ENCODE peak calls at places on chromosomes 12 and 14, in ten cellular contexts. V is K562, N is GM12892, I is HCT116, H is HepG2, C is endothelial cell of umbilical vein, O is stomach, W is spleen, X is suprapubic skin, J is breast epithelium. Q is an unnamed sample.

GRCh38 chr12:60689137-60689536 is 1093.3 kb downstream of the SLC16A7 start:
- DNase-seq in V (no peak), N (no peak), I (peak), H (no peak), C (no peak), O (no peak), W (no peak), X (no peak), J (no peak), Q (no peak)

GRCh38 chr12:623865-624372 is 39.3 kb downstream of the NINJ2 start:
- DNase-seq in V (no peak), N (no peak), I (no peak), H (no peak), C (no peak), O (no peak), W (no peak), X (no peak), J (no peak), Q (no peak)

GRCh38 chr12:113407931-113408585 is 4.4 kb upstream of the SDS start:
- DNase-seq in V (no peak), N (no peak), I (no peak), H (no peak), C (no peak), O (no peak), W (no peak), X (no peak), J (no peak), Q (no peak)

GRCh38 chr14:104845033-104845666 is 19.9 kb upstream of the CEP170B start:
- DNase-seq in V (no peak), N (no peak), I (no peak), H (no peak), C (no peak), O (no peak), W (peak), X (peak), J (peak), Q (no peak)

GRCh38 chr14:95056476-95056875 is 100.9 kb downstream of the DICER1 start:
- DNase-seq in V (no peak), N (no peak), I (no peak), H (no peak), C (no peak), O (peak), W (no peak), X (no peak), J (peak), Q (no peak)

GRCh38 chr12:112841240-112841639 is 49.7 kb downstream of the RPH3A start:
- DNase-seq in V (no peak), N (no peak), I (no peak), H (no peak), C (no peak), O (no peak), W (no peak), X (no peak), J (no peak), Q (no peak)

GRCh38 chr14:68784298-68784910 is 8.5 kb downstream of the ZFP36L1 start:
- DNase-seq in V (no peak), N (no peak), I (no peak), H (peak), C (peak), O (peak), W (no peak), X (peak), J (no peak), Q (no peak)

GRCh38 chr14:96351986-96352385 is 11.2 kb downstream of the ATG2B start:
- DNase-seq in V (no peak), N (no peak), I (no peak), H (no peak), C (no peak), O (no peak), W (no peak), X (no peak), J (no peak), Q (no peak)

GRCh38 chr12:112294793-112295192 is 87.4 kb downstream of the HECTD4 start:
- DNase-seq in V (no peak), N (no peak), I (peak), H (peak), C (peak), O (no peak), W (no peak), X (no peak), J (no peak), Q (no peak)

DNA sequence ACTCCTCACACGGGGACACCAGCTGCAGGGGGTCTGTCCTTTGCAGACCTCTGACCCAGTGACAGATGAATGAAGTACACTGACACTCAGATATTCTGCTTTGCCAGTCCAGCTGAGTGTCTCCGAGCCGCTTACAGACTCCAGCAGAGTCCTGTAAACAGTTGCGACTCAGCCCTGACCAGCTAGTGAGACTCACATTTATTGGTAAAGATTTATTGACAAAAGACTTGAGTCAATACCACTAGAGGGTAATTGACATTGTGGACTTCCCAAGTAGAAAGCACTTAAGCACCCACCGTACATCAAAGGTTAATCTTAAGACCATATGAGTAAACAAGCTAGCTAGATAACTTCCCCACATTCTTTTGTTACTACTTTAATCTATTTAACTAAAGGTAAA is 9.8 kb upstream of the FKBP4 start:
- DNase-seq in V (no peak), N (no peak), I (no peak), H (peak), C (no peak), O (no peak), W (no peak), X (peak), J (no peak), Q (no peak)
- TF ChIP-seq POLR2AphosphoS5 in V (no peak), N (no peak), I (no peak), H (no peak), C (no peak), O (no peak), W (no peak), X (no peak), J (no peak), Q (no peak)

GRCh38 chr12:106776897-106777296 is 2.4 kb downstream of the RIC8B start:
- DNase-seq in V (no peak), N (no peak), I (no peak), H (no peak), C (no peak), O (no peak), W (no peak), X (no peak), J (no peak), Q (no peak)

GRCh38 chr12:106774808-106775524 is 484 bp downstream of the RIC8B start:
- DNase-seq in V (no peak), N (peak), I (no peak), H (no peak), C (peak), O (no peak), W (no peak), X (peak), J (no peak), Q (peak)

GRCh38 chr12:106773286-106773685 is 1.2 kb upstream of the RIC8B start:
- DNase-seq in V (no peak), N (no peak), I (no peak), H (no peak), C (no peak), O (no peak), W (no peak), X (no peak), J (no peak), Q (no peak)

GRCh38 chr12:106771425-106771824 is 3.1 kb upstream of the RIC8B start:
- DNase-seq in V (no peak), N (no peak), I (no peak), H (peak), C (no peak), O (no peak), W (no peak), X (no peak), J (no peak), Q (no peak)

DNA sequence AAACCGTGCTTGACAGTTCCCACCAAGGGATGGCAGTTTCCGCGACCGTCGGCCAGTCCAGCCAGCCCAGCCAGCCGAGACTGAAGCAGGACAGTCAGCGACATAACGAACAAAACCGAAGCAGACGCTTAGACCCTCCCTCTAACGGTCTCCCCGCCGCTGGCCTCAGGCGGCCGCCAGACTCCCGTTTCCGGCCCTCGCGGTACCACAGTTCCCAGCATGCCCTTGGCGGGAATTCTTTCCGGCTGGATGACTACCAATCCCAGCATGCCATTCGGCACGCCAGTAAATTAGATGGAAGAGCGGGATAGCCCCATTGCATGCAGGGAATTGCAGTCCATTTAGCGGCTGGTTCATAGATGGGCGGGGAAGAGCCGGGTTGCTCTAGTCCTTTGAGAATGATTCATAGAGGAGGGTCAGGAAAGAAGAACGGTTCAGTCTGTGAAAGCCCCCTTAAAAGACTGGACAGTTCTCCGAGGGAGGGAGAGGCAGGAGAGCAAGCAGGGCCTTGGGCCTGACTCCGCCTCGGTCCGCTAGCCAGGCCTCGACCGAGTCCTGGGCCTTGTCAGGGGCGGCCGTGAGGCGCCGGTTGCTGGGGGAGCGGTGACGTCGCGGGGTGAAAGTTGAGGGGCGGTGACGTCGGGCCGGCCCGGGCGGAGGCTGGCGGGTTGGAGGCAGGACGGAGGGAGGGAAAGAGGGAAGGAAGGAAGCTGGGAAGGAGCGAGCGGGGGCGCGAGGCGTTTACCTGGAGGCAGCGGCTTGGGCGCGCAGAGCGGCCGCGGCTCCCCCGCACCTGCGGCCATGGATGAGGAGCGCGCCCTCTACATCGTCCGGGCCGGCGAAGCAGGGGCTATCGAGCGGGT is at the start of gene RIC8B:
- DNase-seq in V (peak), N (peak), I (peak), H (peak), C (peak), O (peak), W (peak), X (peak), J (peak), Q (peak)
- TF ChIP-seq POLR2A in V (peak), N (peak), I (peak), H (peak), C (peak), O (peak), W (peak), X (no peak), J (peak), Q (no peak)

DNA sequence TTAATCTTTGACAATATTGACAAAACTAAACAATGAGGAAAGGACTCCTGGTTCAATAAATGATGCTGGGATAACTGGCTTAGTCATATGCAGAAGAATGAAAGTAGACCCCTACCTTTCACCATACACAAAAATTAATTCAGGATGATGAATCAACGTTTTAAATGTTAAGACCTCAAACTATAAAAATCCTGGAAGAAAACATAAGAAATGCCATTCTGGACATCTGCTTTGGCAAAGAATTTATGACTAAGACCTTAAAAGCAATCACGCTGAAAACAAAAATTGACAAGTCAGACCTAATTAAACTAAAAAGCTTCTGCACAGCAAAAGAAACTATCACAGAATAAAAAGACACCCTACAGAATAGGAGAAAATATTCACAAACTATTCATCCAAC is 97.4 kb downstream of the LMNTD1 start:
- DNase-seq in V (no peak), N (no peak), I (no peak), H (no peak), C (no peak), O (no peak), W (no peak), X (no peak), J (no peak), Q (no peak)
- TF ChIP-seq POLR2AphosphoS5 in V (no peak), N (no peak), I (no peak), H (no peak), C (no peak), O (no peak), W (no peak), X (no peak), J (no peak), Q (no peak)

DNA sequence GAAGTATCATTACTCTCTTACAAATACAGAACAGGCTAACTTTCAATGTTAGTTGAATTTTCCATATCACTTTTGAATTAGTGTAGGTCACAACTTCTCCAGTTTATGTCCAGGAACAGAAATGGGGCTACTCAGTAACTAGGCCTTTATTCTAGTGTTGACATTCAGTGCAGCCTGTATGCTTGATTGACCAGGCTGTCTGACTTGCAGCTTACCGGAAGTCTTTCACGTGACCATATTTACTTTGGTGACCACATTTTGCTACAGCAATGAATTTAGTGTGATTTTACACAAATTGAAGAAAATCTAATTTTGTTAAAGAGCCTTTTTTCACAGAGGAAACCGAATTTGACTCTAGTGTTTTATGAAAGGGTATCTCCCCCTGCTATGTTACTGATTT is 12.4 kb downstream of the MTERF2 start:
- DNase-seq in V (no peak), N (peak), I (no peak), H (peak), C (no peak), O (no peak), W (no peak), X (no peak), J (no peak), Q (no peak)
- TF ChIP-seq POLR2A in V (no peak), N (no peak), I (no peak), H (no peak), C (no peak), O (no peak), W (no peak), X (no peak), J (no peak), Q (no peak)

DNA sequence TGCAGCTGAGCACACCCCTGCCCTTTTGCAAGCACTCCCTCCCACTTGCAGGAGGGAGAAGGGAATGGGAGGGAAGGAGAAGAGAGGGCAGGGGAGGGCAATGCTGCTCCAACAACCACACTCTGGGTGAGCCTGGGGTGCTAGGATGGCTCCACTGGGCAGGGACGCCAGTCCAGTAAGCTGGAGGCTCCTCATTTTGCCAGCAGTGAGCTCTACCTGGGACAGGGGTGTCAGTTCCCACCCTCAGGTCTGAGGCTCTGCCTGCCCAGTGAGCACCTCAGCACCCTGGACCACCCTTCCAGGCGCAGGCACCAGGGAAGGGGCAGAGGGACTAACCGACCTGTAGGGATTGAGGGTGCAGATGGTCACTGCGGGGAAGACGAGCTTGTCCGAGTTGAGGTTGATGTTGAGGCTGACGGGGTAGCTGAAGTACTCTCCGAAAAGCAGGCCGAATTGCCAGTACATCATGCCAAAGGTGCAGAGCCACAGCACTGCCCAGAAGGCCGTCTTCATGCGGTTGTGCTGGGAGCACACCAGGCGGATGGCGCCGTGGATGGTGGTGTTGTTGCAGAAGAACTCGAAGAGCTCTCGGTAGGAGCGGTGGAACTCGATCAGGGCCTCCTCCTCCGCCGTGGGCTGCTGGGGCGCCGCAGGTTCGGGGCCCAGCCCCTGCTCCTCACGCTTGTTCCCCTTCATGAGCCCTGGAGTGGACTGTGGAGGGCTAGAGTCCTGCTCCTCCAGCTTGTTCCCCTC is 1.2 kb downstream of the SCNN1A start:
- DNase-seq in V (no peak), N (no peak), I (no peak), H (no peak), C (no peak), O (no peak), W (peak), X (no peak), J (no peak), Q (no peak)
- TF ChIP-seq POLR2AphosphoS5 in V (no peak), N (no peak), I (no peak), H (no peak), C (no peak), O (no peak), W (no peak), X (no peak), J (peak), Q (no peak)

DNA sequence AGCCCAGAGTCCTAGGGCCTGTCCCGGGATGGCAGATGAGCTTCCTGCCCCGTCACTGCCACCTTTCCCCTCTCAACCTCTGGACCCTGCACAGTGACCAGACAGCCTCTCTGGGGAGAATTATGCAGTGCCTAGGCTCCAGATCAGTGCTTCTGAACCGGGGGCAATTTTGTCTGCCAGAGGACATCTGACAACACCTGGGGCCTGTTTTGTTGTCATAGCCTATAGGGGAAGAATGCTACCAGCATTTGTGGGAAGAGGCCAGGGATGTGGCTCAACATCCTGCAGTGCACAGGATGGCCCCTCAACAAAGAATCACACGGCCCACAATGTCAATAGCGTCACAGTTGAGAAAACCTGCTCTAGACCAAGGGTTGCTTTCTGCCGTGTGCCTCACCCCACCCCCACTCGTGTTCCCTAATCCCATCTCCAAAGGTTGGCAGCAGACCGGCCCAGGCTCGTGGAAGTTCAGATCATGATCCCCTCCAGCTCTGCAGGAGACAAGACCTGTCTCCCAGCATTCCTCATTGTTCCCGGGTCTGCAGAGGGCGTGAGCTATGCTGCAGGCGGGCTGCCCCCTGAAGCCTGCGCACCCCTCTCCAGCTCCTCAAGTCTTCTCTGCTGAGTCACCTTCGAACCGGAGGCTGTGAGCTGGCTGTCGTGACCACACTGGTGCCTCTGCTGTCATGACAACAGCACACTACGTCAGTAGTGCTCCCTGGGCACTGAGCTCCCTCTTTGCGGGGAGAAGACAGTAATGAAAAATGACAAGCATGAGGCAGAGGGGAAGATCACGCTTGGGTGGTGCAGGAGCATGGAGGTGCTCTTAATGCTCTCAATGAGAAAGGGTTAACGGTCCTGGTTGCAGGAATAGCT is 2.0 kb upstream of the GAPDH start:
- DNase-seq in V (peak), N (peak), I (peak), H (peak), C (peak), O (peak), W (peak), X (no peak), J (no peak), Q (peak)
- TF ChIP-seq POLR2A in V (peak), N (peak), I (no peak), H (peak), C (no peak), O (no peak), W (no peak), X (no peak), J (no peak), Q (peak)

DNA sequence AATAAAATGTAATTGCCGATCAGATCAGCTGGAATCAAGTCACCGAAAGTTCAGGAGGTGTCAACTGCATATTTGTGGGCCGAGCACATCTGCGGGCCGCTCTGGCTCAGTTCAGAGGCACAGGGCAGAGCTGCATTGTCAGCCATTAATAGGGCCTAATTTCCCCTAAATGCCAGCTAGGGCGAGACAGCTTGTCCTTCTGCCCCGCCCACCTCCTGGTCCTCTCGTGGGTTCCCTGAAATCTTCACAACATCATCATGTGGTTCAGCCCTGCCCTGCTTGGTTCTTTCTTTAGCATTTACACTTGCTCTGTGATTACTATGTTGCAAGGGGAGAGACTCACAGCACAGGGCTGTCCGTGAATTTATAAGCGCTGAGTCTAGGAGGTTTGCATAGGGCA is 148.9 kb downstream of the CHST11 start:
- DNase-seq in V (no peak), N (no peak), I (no peak), H (no peak), C (no peak), O (no peak), W (no peak), X (peak), J (no peak), Q (no peak)
- TF ChIP-seq POLR2AphosphoS5 in V (no peak), N (no peak), I (no peak), H (no peak), C (no peak), O (no peak), W (no peak), X (no peak), J (no peak), Q (no peak)